ENCODE peak calls at places on chromosome 15, in ten cellular contexts. Z, A, P, X, C, T, S, Y, U and O are unnamed samples.

GRCh38 chr15:48358229-48358641 is 27.0 kb downstream of the DUT start:
- DNase-seq in Z (no peak), T (no peak), P (peak; percentile 72), X (no peak), S (peak; percentile 24), A (no peak), U (no peak), Y (no peak), C (peak; percentile 76), O (no peak)

GRCh38 chr15:29854413-29854812 is 32.1 kb upstream of the TJP1 start:
- DNase-seq in U (no peak), Y (no peak), Z (no peak), P (no peak), X (peak; percentile 52), S (peak; percentile 36), A (no peak), T (no peak), C (no peak), O (no peak)

GRCh38 chr15:92073044-92073785 is 219.7 kb downstream of the SLCO3A1 start:
- DNase-seq in U (no peak), P (no peak), Z (no peak), S (no peak), X (no peak), C (peak; percentile 30), A (no peak), Y (no peak), T (no peak), O (peak; percentile 1)

GRCh38 chr15:94984886-94985285 is 753.5 kb downstream of the MCTP2 start:
- DNase-seq in U (no peak), P (no peak), Y (no peak), A (no peak), T (no peak), C (no peak), Z (no peak), X (no peak), S (no peak), O (no peak)

GRCh38 chr15:99130314-99130713 is 25.4 kb downstream of the SYNM start:
- DNase-seq in C (no peak), X (no peak), Y (no peak), T (no peak), A (no peak), Z (no peak), S (no peak), P (no peak), U (no peak), O (no peak)

GRCh38 chr15:76730262-76730661 is 174.9 kb downstream of the SCAPER start:
- DNase-seq in T (no peak), C (peak; percentile 7), Z (no peak), U (no peak), S (no peak), X (no peak), P (peak; percentile 51), Y (no peak), A (no peak), O (no peak)

GRCh38 chr15:67931861-67932260 is 92.0 kb upstream of the RNU6-1 start:
- DNase-seq in Y (no peak), Z (no peak), A (no peak), S (peak; percentile 57), C (peak; percentile 47), X (no peak), U (no peak), T (no peak), P (peak; percentile 44), O (no peak)

GRCh38 chr15:90769375-90769774 is 52.2 kb downstream of the BLM start:
- DNase-seq in T (no peak), A (no peak), P (no peak), S (no peak), C (no peak), U (no peak), Z (no peak), Y (no peak), X (no peak), O (no peak)

GRCh38 chr15:60444289-60444912 is 34.5 kb downstream of the ICE2 start:
- DNase-seq in T (peak; percentile 13), U (no peak), P (peak; percentile 63), Y (no peak), S (peak; percentile 50), X (no peak), Z (no peak), A (no peak), C (peak; percentile 61), O (no peak)

GRCh38 chr15:29618586-29618985 is 203.7 kb downstream of the TJP1 start:
- DNase-seq in T (no peak), P (no peak), Z (no peak), A (no peak), S (no peak), X (no peak), C (no peak), Y (no peak), U (no peak), O (no peak)

GRCh38 chr15:82129144-82129692 is 83.4 kb upstream of the MEX3B start:
- DNase-seq in S (no peak), Y (no peak), A (no peak), U (no peak), T (no peak), P (no peak), Z (no peak), X (no peak), C (no peak), O (no peak)

GRCh38 chr15:31609243-31609642 is 282.6 kb downstream of the KLF13 start:
- DNase-seq in T (no peak), X (no peak), P (peak; percentile 29), Y (no peak), C (no peak), U (no peak), A (no peak), S (no peak), Z (no peak), O (no peak)

GRCh38 chr15:50751394-50751793 is 14.1 kb downstream of the SPPL2A start:
- DNase-seq in T (no peak), S (no peak), C (no peak), U (no peak), A (no peak), Y (no peak), P (no peak), X (no peak), Z (no peak), O (no peak)

GRCh38 chr15:50753463-50753862 is 12.0 kb downstream of the SPPL2A start:
- DNase-seq in Y (no peak), C (peak; percentile 33), S (no peak), P (no peak), U (no peak), Z (no peak), T (no peak), A (no peak), X (no peak), O (no peak)

GRCh38 chr15:50744601-50745000 is 20.9 kb downstream of the SPPL2A start:
- DNase-seq in C (peak; percentile 29), U (no peak), P (no peak), Y (no peak), Z (no peak), X (no peak), S (no peak), A (no peak), T (no peak), O (no peak)

DNA sequence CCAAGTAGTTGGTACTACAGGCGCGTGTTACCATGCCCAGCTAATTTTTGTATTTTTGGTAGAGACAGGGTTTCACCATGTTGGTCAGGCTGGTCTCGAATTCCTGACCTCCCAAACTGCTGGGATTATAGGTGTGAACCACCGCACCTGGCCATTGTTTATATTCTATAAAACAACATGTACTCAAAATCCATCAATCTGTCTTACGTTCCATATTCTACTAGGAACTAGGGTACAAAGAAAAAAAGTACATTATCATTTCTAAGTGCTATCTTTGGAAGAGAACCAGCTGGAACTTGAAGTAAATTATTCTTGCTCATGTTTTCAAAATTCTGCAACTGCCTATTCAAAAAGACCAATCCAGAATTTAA is 15.3 kb downstream of the SPPL2A start:
- DNase-seq in A (no peak), X (no peak), T (no peak), U (no peak), S (no peak), Y (no peak), C (no peak), Z (no peak), P (no peak), O (no peak)
- TF ChIP-seq CTCF in A (no peak), X (no peak), T (no peak), U (no peak), S (no peak), Y (no peak), C (no peak), Z (no peak), P (no peak), O (no peak)

GRCh38 chr15:41661078-41661528 is 898 bp downstream of the MGA start:
- DNase-seq in P (no peak), A (no peak), X (no peak), Z (no peak), U (peak; percentile 8), C (no peak), Y (no peak), S (no peak), T (no peak), O (no peak)
- TF ChIP-seq CTCF in P (no peak), A (no peak), X (no peak), Z (no peak), U (no peak), C (no peak), Y (no peak), S (no peak), T (no peak), O (no peak)

DNA sequence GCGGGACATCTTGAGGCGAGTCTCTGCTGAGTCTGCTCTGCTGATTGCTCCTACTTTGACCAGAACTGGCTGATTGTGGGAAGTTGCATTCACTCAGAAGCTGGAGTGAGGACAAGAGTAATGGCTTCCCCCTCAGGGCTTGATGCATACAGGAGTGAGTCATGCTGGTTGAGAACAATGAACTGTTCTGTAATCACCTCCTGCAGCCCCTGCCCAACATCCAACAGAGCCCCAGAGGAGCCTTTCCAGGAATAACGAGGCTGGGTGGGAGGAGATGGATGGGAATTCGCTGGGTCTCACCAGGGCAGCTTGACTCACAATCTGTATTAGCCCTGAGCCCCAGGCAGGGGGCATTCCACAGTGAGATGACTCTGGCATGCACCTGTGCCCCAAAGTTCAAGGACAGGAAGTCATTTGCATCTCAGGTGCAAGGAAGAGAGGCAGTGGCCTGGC is 85.0 kb downstream of the RAB11A start:
- DNase-seq in Z (peak; percentile 9), Y (no peak), S (peak; percentile 35), T (peak; percentile 82), C (peak; percentile 80), X (peak; percentile 74), U (no peak), A (no peak), P (peak; percentile 52), O (no peak)
- TF ChIP-seq CTCF in Z (no peak), Y (no peak), S (no peak), T (no peak), C (no peak), X (no peak), U (no peak), A (no peak), P (no peak), O (no peak)

DNA sequence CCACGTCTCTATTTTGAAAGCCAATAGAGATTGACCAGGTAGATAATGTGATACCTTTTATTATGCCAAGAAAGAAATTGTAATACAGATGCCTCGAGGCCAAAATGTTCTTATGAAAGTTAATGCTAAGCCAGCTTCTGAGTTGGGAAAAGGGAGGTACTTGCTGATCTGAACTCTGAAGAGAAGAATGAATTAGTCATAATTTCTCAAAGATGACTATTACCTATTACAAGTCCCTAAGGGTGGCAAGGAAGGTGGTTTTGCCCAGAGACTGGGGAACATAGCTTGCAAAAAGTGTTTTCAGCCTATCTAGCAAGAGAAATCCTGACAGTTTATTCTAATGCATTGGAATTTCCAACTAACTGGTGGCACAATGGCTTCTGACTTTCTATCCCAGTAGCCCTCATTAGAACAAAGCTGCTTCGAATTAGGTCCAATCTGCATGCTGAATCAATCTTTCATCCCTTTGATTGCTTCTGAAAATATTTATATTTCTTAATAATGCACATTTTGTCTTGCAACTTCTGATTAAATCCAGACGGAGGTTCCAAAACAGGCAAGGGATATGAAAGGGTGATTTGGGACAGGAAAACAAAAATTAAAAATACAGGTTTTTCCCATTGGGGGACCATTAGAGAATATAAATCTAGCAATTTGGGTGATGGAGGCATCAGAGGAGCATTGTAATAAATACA is 17.7 kb upstream of the NR2F2 start:
- DNase-seq in U (no peak), P (peak; percentile 79), T (no peak), Y (no peak), C (peak; percentile 25), S (no peak), X (peak; percentile 85), Z (no peak), A (no peak), O (no peak)
- TF ChIP-seq CTCF in U (no peak), P (no peak), T (no peak), Y (no peak), C (no peak), S (no peak), X (no peak), Z (no peak), A (no peak), O (no peak)